ENCODE peak calls at places on chromosomes 13 and 19, in six cellular contexts. W, V, M, H, E and X are unnamed samples.

GRCh38 chr13:100490692-100491091 is 97.9 kb downstream of the GGACT start:
- DNase-seq in M (no peak), W (no peak), H (no peak), E (no peak), V (no peak), X (no peak)

GRCh38 chr13:100544866-100545683 is 43.5 kb downstream of the GGACT start:
- DNase-seq in M (no peak), E (no peak), H (no peak), W (no peak), V (no peak), X (no peak)

GRCh38 chr19:51407631-51408131 is 9.8 kb downstream of the SIGLEC10 start:
- DNase-seq in M (no peak), E (peak), W (peak), V (no peak), H (no peak), X (no peak)

GRCh38 chr13:114005206-114005720 is 31.4 kb upstream of the C13orf46 start:
- DNase-seq in W (no peak), H (no peak), M (no peak), E (no peak), V (no peak), X (no peak)

GRCh38 chr19:40255619-40256166 is 29.2 kb upstream of the CCNP start:
- DNase-seq in M (no peak), V (no peak), H (no peak), E (no peak), W (no peak), X (no peak)

GRCh38 chr19:10895920-10896319 is 24.6 kb downstream of the CARM1 start:
- DNase-seq in W (no peak), V (no peak), E (no peak), M (no peak), H (no peak), X (no peak)

GRCh38 chr19:23254141-23254910 is 4.1 kb upstream of the ZNF724 start:
- DNase-seq in W (no peak), E (no peak), H (no peak), M (no peak), V (no peak), X (no peak)

GRCh38 chr19:57110592-57111328 is 9.0 kb upstream of the USP29 start:
- DNase-seq in M (no peak), E (no peak), W (no peak), H (no peak), V (no peak), X (no peak)

GRCh38 chr19:33473644-33474305 is 47.8 kb downstream of the PEPD start:
- DNase-seq in W (no peak), E (no peak), M (no peak), V (no peak), H (no peak), X (no peak)

GRCh38 chr13:95704510-95704909 is 27.6 kb downstream of the DNAJC3 start:
- DNase-seq in E (no peak), H (no peak), M (no peak), V (no peak), W (no peak), X (no peak)

GRCh38 chr13:33119022-33119735 is 103.0 kb downstream of the KL start:
- DNase-seq in M (no peak), E (no peak), H (no peak), W (no peak), V (no peak), X (no peak)